ENCODE peak calls at places on chromosomes 1 and 21, in five cellular contexts. U is LHCN-M2, P is T-cell, S is AG08396, R is fibroblast of lung. A is an unnamed sample.

GRCh38 chr1:186514367-186514766 is 53.5 kb upstream of the PDC start:
- DNase-seq in R (no peak), U (no peak), S (no peak), P (no peak), A (no peak)

GRCh38 chr1:169427081-169427611 is at the start of gene CCDC181:
- DNase-seq in P (peak), U (peak), S (peak), R (peak), A (no peak)

GRCh38 chr1:19044471-19044870 is 88.0 kb upstream of the IFFO2 start:
- DNase-seq in R (no peak), U (no peak), S (no peak), P (no peak), A (no peak)

GRCh38 chr1:106912146-106912545 is 144.3 kb upstream of the PRMT6 start:
- DNase-seq in U (no peak), R (peak), S (no peak), P (no peak), A (no peak)

GRCh38 chr1:54814148-54814498 is 13.0 kb upstream of the TTC22 start:
- DNase-seq in S (no peak), P (no peak), U (no peak), R (no peak), A (no peak)

GRCh38 chr21:41228006-41228370 is 60.0 kb downstream of the BACE2 start:
- DNase-seq in U (no peak), S (no peak), R (no peak), P (no peak), A (no peak)

GRCh38 chr1:218259800-218260199 is 25.3 kb upstream of the RRP15 start:
- DNase-seq in S (no peak), P (no peak), U (no peak), R (no peak), A (no peak)

GRCh38 chr1:74714429-74715362 is 18.2 kb downstream of the CRYZ start:
- DNase-seq in R (no peak), U (no peak), P (no peak), S (no peak), A (no peak)

GRCh38 chr1:160522622-160523345 is at the start of gene SLAMF6:
- DNase-seq in S (no peak), R (no peak), U (no peak), P (peak), A (no peak)

GRCh38 chr1:225911207-225912130 is 12.6 kb downstream of the PYCR2 start:
- DNase-seq in S (peak), R (peak), P (peak), U (no peak), A (no peak)

GRCh38 chr1:43241352-43241953 is 28.3 kb upstream of the TMEM125 start:
- DNase-seq in P (no peak), U (peak), S (peak), R (peak), A (no peak)

GRCh38 chr21:15841856-15842564 is 112.2 kb downstream of the USP25 start:
- DNase-seq in U (peak), P (no peak), R (peak), S (peak), A (no peak)

GRCh38 chr1:165235777-165236285 is 120.7 kb downstream of the LMX1A start:
- DNase-seq in R (no peak), S (no peak), U (no peak), P (no peak), A (no peak)

GRCh38 chr1:231106347-231106746 is 55.5 kb upstream of the TRIM67 start:
- DNase-seq in P (no peak), R (peak), U (peak), S (peak), A (no peak)

GRCh38 chr1:5968161-5968736 is 24.0 kb downstream of the NPHP4 start:
- DNase-seq in R (no peak), P (no peak), U (no peak), S (no peak), A (no peak)

GRCh38 chr1:207965602-207966387 is 54.9 kb upstream of the CD34 start:
- DNase-seq in P (no peak), U (no peak), R (no peak), S (no peak), A (no peak)

GRCh38 chr1:205985330-205986005 is 17.7 kb downstream of the RAB7B start:
- DNase-seq in P (no peak), U (no peak), R (no peak), S (no peak), A (no peak)

GRCh38 chr1:153277852-153278251 is 18.4 kb downstream of the LORICRIN start:
- DNase-seq in P (no peak), U (no peak), R (no peak), S (no peak), A (peak)

GRCh38 chr1:46133181-46133658 is 791 bp upstream of the PIK3R3 start:
- DNase-seq in S (peak), P (no peak), U (no peak), R (no peak), A (no peak)

GRCh38 chr1:53291574-53291973 is 36.3 kb downstream of the LRP8 start:
- DNase-seq in P (no peak), S (no peak), U (peak), R (no peak), A (no peak)

GRCh38 chr1:219088778-219089557 is 84.7 kb upstream of the LYPLAL1 start:
- DNase-seq in P (no peak), S (peak), U (peak), R (peak), A (peak)

GRCh38 chr1:155794605-155795265 is 62.3 kb downstream of the GON4L start:
- DNase-seq in R (peak), P (no peak), U (peak), S (peak), A (no peak)

GRCh38 chr1:9292361-9293240 is at the start of gene SPSB1:
- DNase-seq in S (peak), R (peak), P (peak), U (peak), A (no peak)

GRCh38 chr1:44420535-44420934 is 15.5 kb downstream of the RNF220 start:
- DNase-seq in P (no peak), S (no peak), R (no peak), U (no peak), A (no peak)

GRCh38 chr1:218459450-218459849 is 114.3 kb downstream of the TGFB2 start:
- DNase-seq in P (no peak), S (no peak), R (no peak), U (no peak), A (no peak)

GRCh38 chr21:45542242-45542666 is at the start of gene SLC19A1:
- DNase-seq in R (peak), P (no peak), S (peak), U (peak), A (no peak)

GRCh38 chr1:185474440-185475149 is 157.6 kb upstream of the IVNS1ABP start:
- DNase-seq in R (no peak), S (no peak), U (no peak), P (no peak), A (no peak)

GRCh38 chr1:20680269-20680668 is 19.1 kb upstream of the DDOST start:
- DNase-seq in U (no peak), P (no peak), S (no peak), R (no peak), A (no peak)

GRCh38 chr1:110927484-110928075 is 36.1 kb downstream of the LRIF1 start:
- DNase-seq in R (no peak), P (no peak), U (peak), S (no peak), A (no peak)

GRCh38 chr1:160619742-160620277 is 27.0 kb downstream of the SLAMF1 start:
- DNase-seq in U (no peak), S (no peak), P (no peak), R (no peak), A (no peak)

GRCh38 chr1:21249940-21250493 is 40.2 kb downstream of the ECE1 start:
- DNase-seq in P (no peak), S (no peak), U (no peak), R (no peak), A (no peak)

GRCh38 chr1:170162385-170163226 is 16.8 kb downstream of the NTMT2 start:
- DNase-seq in P (no peak), S (peak), R (peak), U (peak), A (no peak)

GRCh38 chr1:64471218-64471719 is 1.3 kb downstream of the CACHD1 start:
- DNase-seq in S (peak), R (peak), P (no peak), U (no peak), A (no peak)

GRCh38 chr1:21100496-21100895 is 76.2 kb downstream of the EIF4G3 start:
- DNase-seq in S (no peak), R (peak), U (peak), P (no peak), A (no peak)

GRCh38 chr1:35535243-35535642 is 22.0 kb downstream of the KIAA0319L start:
- DNase-seq in U (no peak), R (no peak), P (no peak), S (no peak), A (no peak)

GRCh38 chr1:201946224-201946908 is at the start of gene LMOD1:
- DNase-seq in S (peak), U (peak), R (peak), P (no peak), A (no peak)

GRCh38 chr1:225304996-225305395 is 122.8 kb downstream of the LBR start:
- DNase-seq in U (no peak), R (no peak), S (no peak), P (no peak), A (no peak)

GRCh38 chr1:19058476-19058797 is 102.0 kb upstream of the IFFO2 start:
- DNase-seq in S (no peak), U (no peak), P (no peak), R (no peak), A (no peak)

GRCh38 chr1:112056354-112056753 is 66.9 kb upstream of the KCND3 start:
- DNase-seq in U (no peak), R (no peak), S (no peak), P (no peak), A (no peak)

A was measured in epithelial cell of prostate.